ENCODE peak calls at places on chromosome 7, in four cellular contexts. E is K562, I is WTC11, S is HepG2. K is an unnamed sample.
A peak's percentile ranks its signal among the peaks of the same experiment; 100 is the strongest.

GRCh38 chr7:137421389-137421788 is 77.9 kb upstream of the PTN start:
- DNase-seq in E (no peak), I (no peak), S (no peak), K (no peak)

GRCh38 chr7:7103343-7104313 is 78.7 kb upstream of the C1GALT1 start:
- DNase-seq in E (peak; percentile 82), I (no peak), S (peak; percentile 61), K (peak; percentile 7)

GRCh38 chr7:152859781-152860191 is 100.2 kb downstream of the ACTR3B start:
- DNase-seq in E (peak; percentile 72), I (peak; percentile 52), S (peak; percentile 15), K (no peak)

GRCh38 chr7:4683884-4684565 is 1.9 kb downstream of the FOXK1 start:
- DNase-seq in E (peak; percentile 51), I (no peak), S (peak; percentile 41), K (peak; percentile 52)

GRCh38 chr7:155738104-155738503 is 74.2 kb downstream of the SHH start:
- DNase-seq in E (no peak), I (no peak), S (no peak), K (no peak)

GRCh38 chr7:149330914-149331567 is 69.0 kb downstream of the ZNF783 start:
- DNase-seq in E (peak; percentile 34), I (no peak), S (peak; percentile 18), K (no peak)

GRCh38 chr7:153696242-153696641 is 356.0 kb upstream of the DPP6 start:
- DNase-seq in E (no peak), I (no peak), S (no peak), K (no peak)

GRCh38 chr7:927031-927671 is 27.3 kb downstream of the ADAP1 start:
- DNase-seq in E (no peak), I (peak; percentile 10), S (peak; percentile 31), K (no peak)

GRCh38 chr7:112596260-112596659 is 115.5 kb downstream of the LSMEM1 start:
- DNase-seq in E (no peak), I (no peak), S (no peak), K (no peak)

GRCh38 chr7:127393370-127394058 is 1.0 kb upstream of the ZNF800 start:
- DNase-seq in E (no peak), I (peak; percentile 15), S (no peak), K (no peak)

GRCh38 chr7:95476904-95477594 is 8.7 kb upstream of the ASB4 start:
- DNase-seq in E (peak; percentile 77), I (peak; percentile 58), S (peak; percentile 73), K (peak; percentile 28)

GRCh38 chr7:1041471-1042160 is 2.7 kb upstream of the GPR146 start:
- DNase-seq in E (no peak), I (no peak), S (no peak), K (no peak)

GRCh38 chr7:96211954-96212353 is 109.9 kb downstream of the SLC25A13 start:
- DNase-seq in E (no peak), I (no peak), S (no peak), K (no peak)

GRCh38 chr7:7970113-7970619 is 1.6 kb downstream of the GLCCI1 start:
- DNase-seq in E (no peak), I (no peak), S (no peak), K (no peak)

GRCh38 chr7:18210788-18211187 is 183.1 kb upstream of the PRPS1L1 start:
- DNase-seq in E (no peak), I (no peak), S (no peak), K (no peak)

GRCh38 chr7:7858559-7858958 is 110.0 kb upstream of the GLCCI1 start:
- DNase-seq in E (no peak), I (no peak), S (no peak), K (no peak)

GRCh38 chr7:81705206-81705605 is 64.6 kb downstream of the HGF start:
- DNase-seq in E (no peak), I (no peak), S (no peak), K (no peak)

GRCh38 chr7:119905495-119905894 is 367.5 kb upstream of the KCND2 start:
- DNase-seq in E (no peak), I (no peak), S (no peak), K (no peak)

GRCh38 chr7:54788664-54789063 is 29.7 kb upstream of the SEC61G start:
- DNase-seq in E (peak; percentile 60), I (peak; percentile 40), S (peak; percentile 53), K (peak; percentile 13)

GRCh38 chr7:145986248-145986874 is 130.2 kb upstream of the CNTNAP2 start:
- DNase-seq in E (peak; percentile 38), I (no peak), S (no peak), K (no peak)

GRCh38 chr7:46707973-46708372 is 786.9 kb upstream of the IGFBP3 start:
- DNase-seq in E (no peak), I (no peak), S (no peak), K (no peak)

GRCh38 chr7:28573059-28573553 is 160.8 kb downstream of the CREB5 start:
- DNase-seq in E (no peak), I (no peak), S (peak; percentile 18), K (no peak)

GRCh38 chr7:135803143-135803542 is 54.5 kb upstream of the FAM180A start:
- DNase-seq in E (peak; percentile 73), I (no peak), S (no peak), K (no peak)

GRCh38 chr7:98584830-98585229 is 32.3 kb upstream of the NPTX2 start:
- DNase-seq in E (no peak), I (no peak), S (no peak), K (no peak)
- TF ChIP-seq ETV6 in E (no peak), I (no peak), S (no peak), K (no peak)

DNA sequence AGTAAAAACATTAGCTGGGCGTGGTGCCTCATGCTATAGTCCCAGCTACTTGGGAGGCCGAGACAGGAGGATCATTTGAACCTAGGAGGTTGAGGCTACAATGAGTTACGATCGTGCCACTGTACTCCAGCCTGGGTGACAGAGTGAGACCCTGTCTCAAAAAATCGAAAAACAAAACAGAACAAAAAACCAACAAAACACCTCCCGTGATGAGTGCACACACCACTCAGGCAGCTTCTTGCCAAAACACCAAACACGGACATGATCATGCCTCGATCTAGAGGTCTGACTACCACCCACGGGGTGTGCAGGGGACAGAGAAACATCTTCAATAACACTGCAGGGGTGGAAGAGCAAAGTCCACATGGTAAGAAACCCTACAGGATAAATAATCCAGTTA is 44.4 kb downstream of the AMZ1 start:
- DNase-seq in E (no peak), I (no peak), S (no peak), K (no peak)
- TF ChIP-seq ETV6 in E (no peak), I (no peak), S (no peak), K (no peak)

GRCh38 chr7:139526578-139527544 is 3.4 kb downstream of the CLEC2L start:
- DNase-seq in E (no peak), I (no peak), S (no peak), K (no peak)
- TF ChIP-seq ETV6 in E (no peak), I (no peak), S (no peak), K (no peak)

GRCh38 chr7:74026406-74027123 is 1.4 kb upstream of the ELN start:
- DNase-seq in E (peak; percentile 77), I (peak; percentile 90), S (peak; percentile 24), K (no peak)
- TF ChIP-seq ETV6 in E (no peak), I (no peak), S (no peak), K (no peak)

GRCh38 chr7:71864130-71864529 is 548.0 kb downstream of the CALN1 start:
- DNase-seq in E (no peak), I (no peak), S (no peak), K (no peak)

GRCh38 chr7:71871446-71871845 is 540.7 kb downstream of the CALN1 start:
- DNase-seq in E (peak; percentile 19), I (no peak), S (no peak), K (no peak)

GRCh38 chr7:71865169-71865568 is 547.0 kb downstream of the CALN1 start:
- DNase-seq in E (peak; percentile 44), I (no peak), S (no peak), K (no peak)

GRCh38 chr7:71867626-71868025 is 544.5 kb downstream of the CALN1 start:
- DNase-seq in E (no peak), I (no peak), S (no peak), K (no peak)

GRCh38 chr7:71868797-71869196 is 543.3 kb downstream of the CALN1 start:
- DNase-seq in E (peak; percentile 41), I (no peak), S (no peak), K (no peak)
- TF ChIP-seq ETV6 in E (no peak), I (no peak), S (no peak), K (no peak)

K was measured in GM12878.